ENCODE peak calls at places on chromosomes 1 and 21, in seven cellular contexts. One of them, this sample, is unnamed.

GRCh38 chr1:218582646-218583045 is 237.5 kb downstream of the TGFB2 start:
- DNase-seq in AG08396: no peak
- DNase-seq in stimulated activated CD4-positive, alpha-beta T cell treated with anti-CD3 and anti-CD28 coated beads, TNF-alpha, amount 100 ng/mL, for 4 hours: no peak
- DNase-seq in NCI-H2171 treated with DMSO at 0.1 percent for 48 hours: no peak
- DNase-seq in non-pigmented ciliary epithelial cell: no peak
- DNase-seq in ELR: no peak
- DNase-seq in naive thymus-derived CD4-positive, alpha-beta T cell: no peak
- DNase-seq in this sample: no peak

GRCh38 chr1:44672254-44672955 is 1.9 kb downstream of the TMEM53 start:
- DNase-seq in AG08396: no peak
- DNase-seq in stimulated activated CD4-positive, alpha-beta T cell treated with anti-CD3 and anti-CD28 coated beads, TNF-alpha, amount 100 ng/mL, for 4 hours: no peak
- DNase-seq in NCI-H2171 treated with DMSO at 0.1 percent for 48 hours: no peak
- DNase-seq in non-pigmented ciliary epithelial cell: no peak
- DNase-seq in ELR: peak
- DNase-seq in naive thymus-derived CD4-positive, alpha-beta T cell: no peak
- DNase-seq in this sample: no peak

GRCh38 chr1:148372731-148373130 is 110.4 kb downstream of the PPIAL4G start:
- DNase-seq in AG08396: no peak
- DNase-seq in stimulated activated CD4-positive, alpha-beta T cell treated with anti-CD3 and anti-CD28 coated beads, TNF-alpha, amount 100 ng/mL, for 4 hours: no peak
- DNase-seq in NCI-H2171 treated with DMSO at 0.1 percent for 48 hours: no peak
- DNase-seq in non-pigmented ciliary epithelial cell: no peak
- DNase-seq in ELR: peak
- DNase-seq in naive thymus-derived CD4-positive, alpha-beta T cell: no peak
- DNase-seq in this sample: no peak

GRCh38 chr1:179190861-179191260 is 38.6 kb downstream of the ABL2 start:
- DNase-seq in AG08396: no peak
- DNase-seq in stimulated activated CD4-positive, alpha-beta T cell treated with anti-CD3 and anti-CD28 coated beads, TNF-alpha, amount 100 ng/mL, for 4 hours: no peak
- DNase-seq in NCI-H2171 treated with DMSO at 0.1 percent for 48 hours: no peak
- DNase-seq in non-pigmented ciliary epithelial cell: no peak
- DNase-seq in ELR: no peak
- DNase-seq in naive thymus-derived CD4-positive, alpha-beta T cell: no peak
- DNase-seq in this sample: no peak

GRCh38 chr1:219130536-219130935 is 43.1 kb upstream of the LYPLAL1 start:
- DNase-seq in AG08396: no peak
- DNase-seq in stimulated activated CD4-positive, alpha-beta T cell treated with anti-CD3 and anti-CD28 coated beads, TNF-alpha, amount 100 ng/mL, for 4 hours: no peak
- DNase-seq in NCI-H2171 treated with DMSO at 0.1 percent for 48 hours: no peak
- DNase-seq in non-pigmented ciliary epithelial cell: no peak
- DNase-seq in ELR: no peak
- DNase-seq in naive thymus-derived CD4-positive, alpha-beta T cell: no peak
- DNase-seq in this sample: no peak

GRCh38 chr1:77556045-77556444 is 126.4 kb downstream of the ZZZ3 start:
- DNase-seq in AG08396: no peak
- DNase-seq in stimulated activated CD4-positive, alpha-beta T cell treated with anti-CD3 and anti-CD28 coated beads, TNF-alpha, amount 100 ng/mL, for 4 hours: no peak
- DNase-seq in NCI-H2171 treated with DMSO at 0.1 percent for 48 hours: no peak
- DNase-seq in non-pigmented ciliary epithelial cell: no peak
- DNase-seq in ELR: no peak
- DNase-seq in naive thymus-derived CD4-positive, alpha-beta T cell: no peak
- DNase-seq in this sample: no peak

GRCh38 chr1:109705411-109705810 is 6.6 kb upstream of the GSTM5 start:
- DNase-seq in AG08396: no peak
- DNase-seq in stimulated activated CD4-positive, alpha-beta T cell treated with anti-CD3 and anti-CD28 coated beads, TNF-alpha, amount 100 ng/mL, for 4 hours: no peak
- DNase-seq in NCI-H2171 treated with DMSO at 0.1 percent for 48 hours: no peak
- DNase-seq in non-pigmented ciliary epithelial cell: no peak
- DNase-seq in ELR: no peak
- DNase-seq in naive thymus-derived CD4-positive, alpha-beta T cell: no peak
- DNase-seq in this sample: no peak

GRCh38 chr1:162822391-162823200 is 32.1 kb downstream of the HSD17B7 start:
- DNase-seq in AG08396: peak
- DNase-seq in stimulated activated CD4-positive, alpha-beta T cell treated with anti-CD3 and anti-CD28 coated beads, TNF-alpha, amount 100 ng/mL, for 4 hours: no peak
- DNase-seq in NCI-H2171 treated with DMSO at 0.1 percent for 48 hours: peak
- DNase-seq in non-pigmented ciliary epithelial cell: no peak
- DNase-seq in ELR: peak
- DNase-seq in naive thymus-derived CD4-positive, alpha-beta T cell: no peak
- DNase-seq in this sample: no peak

GRCh38 chr1:113686891-113687624 is 72.2 kb downstream of the PHTF1 start:
- DNase-seq in AG08396: peak
- DNase-seq in stimulated activated CD4-positive, alpha-beta T cell treated with anti-CD3 and anti-CD28 coated beads, TNF-alpha, amount 100 ng/mL, for 4 hours: no peak
- DNase-seq in NCI-H2171 treated with DMSO at 0.1 percent for 48 hours: no peak
- DNase-seq in non-pigmented ciliary epithelial cell: no peak
- DNase-seq in ELR: no peak
- DNase-seq in naive thymus-derived CD4-positive, alpha-beta T cell: no peak
- DNase-seq in this sample: peak

GRCh38 chr1:221098462-221099406 is 219.5 kb downstream of the HLX start:
- DNase-seq in AG08396: no peak
- DNase-seq in stimulated activated CD4-positive, alpha-beta T cell treated with anti-CD3 and anti-CD28 coated beads, TNF-alpha, amount 100 ng/mL, for 4 hours: no peak
- DNase-seq in NCI-H2171 treated with DMSO at 0.1 percent for 48 hours: no peak
- DNase-seq in non-pigmented ciliary epithelial cell: no peak
- DNase-seq in ELR: peak
- DNase-seq in naive thymus-derived CD4-positive, alpha-beta T cell: no peak
- DNase-seq in this sample: no peak

GRCh38 chr1:157495285-157495684 is 57.0 kb downstream of the FCRL5 start:
- DNase-seq in AG08396: no peak
- DNase-seq in stimulated activated CD4-positive, alpha-beta T cell treated with anti-CD3 and anti-CD28 coated beads, TNF-alpha, amount 100 ng/mL, for 4 hours: no peak
- DNase-seq in NCI-H2171 treated with DMSO at 0.1 percent for 48 hours: no peak
- DNase-seq in non-pigmented ciliary epithelial cell: no peak
- DNase-seq in ELR: no peak
- DNase-seq in naive thymus-derived CD4-positive, alpha-beta T cell: no peak
- DNase-seq in this sample: no peak

GRCh38 chr21:33700491-33700890 is 58.2 kb downstream of the ITSN1 start:
- DNase-seq in AG08396: no peak
- DNase-seq in stimulated activated CD4-positive, alpha-beta T cell treated with anti-CD3 and anti-CD28 coated beads, TNF-alpha, amount 100 ng/mL, for 4 hours: no peak
- DNase-seq in NCI-H2171 treated with DMSO at 0.1 percent for 48 hours: no peak
- DNase-seq in non-pigmented ciliary epithelial cell: no peak
- DNase-seq in ELR: no peak
- DNase-seq in naive thymus-derived CD4-positive, alpha-beta T cell: no peak
- DNase-seq in this sample: no peak

GRCh38 chr1:147800852-147801251 is 40.5 kb upstream of the GJA5 start:
- DNase-seq in AG08396: no peak
- DNase-seq in stimulated activated CD4-positive, alpha-beta T cell treated with anti-CD3 and anti-CD28 coated beads, TNF-alpha, amount 100 ng/mL, for 4 hours: no peak
- DNase-seq in NCI-H2171 treated with DMSO at 0.1 percent for 48 hours: no peak
- DNase-seq in non-pigmented ciliary epithelial cell: no peak
- DNase-seq in ELR: peak
- DNase-seq in naive thymus-derived CD4-positive, alpha-beta T cell: no peak
- DNase-seq in this sample: no peak

GRCh38 chr1:70486676-70487470 is 75.8 kb downstream of the CTH start:
- DNase-seq in AG08396: peak
- DNase-seq in stimulated activated CD4-positive, alpha-beta T cell treated with anti-CD3 and anti-CD28 coated beads, TNF-alpha, amount 100 ng/mL, for 4 hours: no peak
- DNase-seq in NCI-H2171 treated with DMSO at 0.1 percent for 48 hours: peak
- DNase-seq in non-pigmented ciliary epithelial cell: peak
- DNase-seq in ELR: peak
- DNase-seq in naive thymus-derived CD4-positive, alpha-beta T cell: no peak
- DNase-seq in this sample: peak

GRCh38 chr21:42411197-42411869 is 7.6 kb downstream of the UBASH3A start:
- DNase-seq in AG08396: no peak
- DNase-seq in stimulated activated CD4-positive, alpha-beta T cell treated with anti-CD3 and anti-CD28 coated beads, TNF-alpha, amount 100 ng/mL, for 4 hours: no peak
- DNase-seq in NCI-H2171 treated with DMSO at 0.1 percent for 48 hours: no peak
- DNase-seq in non-pigmented ciliary epithelial cell: no peak
- DNase-seq in ELR: no peak
- DNase-seq in naive thymus-derived CD4-positive, alpha-beta T cell: no peak
- DNase-seq in this sample: no peak

GRCh38 chr1:214192825-214193643 is 87.9 kb upstream of the SMYD2 start:
- DNase-seq in AG08396: no peak
- DNase-seq in stimulated activated CD4-positive, alpha-beta T cell treated with anti-CD3 and anti-CD28 coated beads, TNF-alpha, amount 100 ng/mL, for 4 hours: no peak
- DNase-seq in NCI-H2171 treated with DMSO at 0.1 percent for 48 hours: peak
- DNase-seq in non-pigmented ciliary epithelial cell: no peak
- DNase-seq in ELR: no peak
- DNase-seq in naive thymus-derived CD4-positive, alpha-beta T cell: no peak
- DNase-seq in this sample: no peak

GRCh38 chr1:16126738-16127515 is 28.9 kb downstream of the EPHA2 start:
- DNase-seq in AG08396: no peak
- DNase-seq in stimulated activated CD4-positive, alpha-beta T cell treated with anti-CD3 and anti-CD28 coated beads, TNF-alpha, amount 100 ng/mL, for 4 hours: no peak
- DNase-seq in NCI-H2171 treated with DMSO at 0.1 percent for 48 hours: no peak
- DNase-seq in non-pigmented ciliary epithelial cell: no peak
- DNase-seq in ELR: no peak
- DNase-seq in naive thymus-derived CD4-positive, alpha-beta T cell: no peak
- DNase-seq in this sample: no peak

GRCh38 chr1:204204944-204205343 is 8.7 kb upstream of the KISS1 start:
- DNase-seq in AG08396: no peak
- DNase-seq in stimulated activated CD4-positive, alpha-beta T cell treated with anti-CD3 and anti-CD28 coated beads, TNF-alpha, amount 100 ng/mL, for 4 hours: no peak
- DNase-seq in NCI-H2171 treated with DMSO at 0.1 percent for 48 hours: no peak
- DNase-seq in non-pigmented ciliary epithelial cell: no peak
- DNase-seq in ELR: no peak
- DNase-seq in naive thymus-derived CD4-positive, alpha-beta T cell: no peak
- DNase-seq in this sample: no peak

GRCh38 chr1:21630571-21631338 is 38.4 kb downstream of the RAP1GAP start:
- DNase-seq in AG08396: no peak
- DNase-seq in stimulated activated CD4-positive, alpha-beta T cell treated with anti-CD3 and anti-CD28 coated beads, TNF-alpha, amount 100 ng/mL, for 4 hours: no peak
- DNase-seq in NCI-H2171 treated with DMSO at 0.1 percent for 48 hours: no peak
- DNase-seq in non-pigmented ciliary epithelial cell: no peak
- DNase-seq in ELR: no peak
- DNase-seq in naive thymus-derived CD4-positive, alpha-beta T cell: no peak
- DNase-seq in this sample: no peak

GRCh38 chr1:39623053-39623452 is 16.4 kb downstream of the HEYL start:
- DNase-seq in AG08396: no peak
- DNase-seq in stimulated activated CD4-positive, alpha-beta T cell treated with anti-CD3 and anti-CD28 coated beads, TNF-alpha, amount 100 ng/mL, for 4 hours: no peak
- DNase-seq in NCI-H2171 treated with DMSO at 0.1 percent for 48 hours: no peak
- DNase-seq in non-pigmented ciliary epithelial cell: no peak
- DNase-seq in ELR: no peak
- DNase-seq in naive thymus-derived CD4-positive, alpha-beta T cell: no peak
- DNase-seq in this sample: no peak

GRCh38 chr1:5391725-5392124 is 600.5 kb downstream of the NPHP4 start:
- DNase-seq in AG08396: no peak
- DNase-seq in stimulated activated CD4-positive, alpha-beta T cell treated with anti-CD3 and anti-CD28 coated beads, TNF-alpha, amount 100 ng/mL, for 4 hours: no peak
- DNase-seq in NCI-H2171 treated with DMSO at 0.1 percent for 48 hours: no peak
- DNase-seq in non-pigmented ciliary epithelial cell: no peak
- DNase-seq in ELR: no peak
- DNase-seq in naive thymus-derived CD4-positive, alpha-beta T cell: no peak
- DNase-seq in this sample: no peak

GRCh38 chr1:42524330-42524729 is 61.2 kb downstream of the CCDC30 start:
- DNase-seq in AG08396: no peak
- DNase-seq in stimulated activated CD4-positive, alpha-beta T cell treated with anti-CD3 and anti-CD28 coated beads, TNF-alpha, amount 100 ng/mL, for 4 hours: no peak
- DNase-seq in NCI-H2171 treated with DMSO at 0.1 percent for 48 hours: no peak
- DNase-seq in non-pigmented ciliary epithelial cell: no peak
- DNase-seq in ELR: no peak
- DNase-seq in naive thymus-derived CD4-positive, alpha-beta T cell: no peak
- DNase-seq in this sample: no peak

GRCh38 chr21:46023126-46023985 is 41.8 kb downstream of the COL6A1 start:
- DNase-seq in AG08396: no peak
- DNase-seq in stimulated activated CD4-positive, alpha-beta T cell treated with anti-CD3 and anti-CD28 coated beads, TNF-alpha, amount 100 ng/mL, for 4 hours: no peak
- DNase-seq in NCI-H2171 treated with DMSO at 0.1 percent for 48 hours: no peak
- DNase-seq in non-pigmented ciliary epithelial cell: no peak
- DNase-seq in ELR: no peak
- DNase-seq in naive thymus-derived CD4-positive, alpha-beta T cell: no peak
- DNase-seq in this sample: no peak

GRCh38 chr1:117959364-117959763 is 29.8 kb downstream of the WDR3 start:
- DNase-seq in AG08396: no peak
- DNase-seq in stimulated activated CD4-positive, alpha-beta T cell treated with anti-CD3 and anti-CD28 coated beads, TNF-alpha, amount 100 ng/mL, for 4 hours: no peak
- DNase-seq in NCI-H2171 treated with DMSO at 0.1 percent for 48 hours: no peak
- DNase-seq in non-pigmented ciliary epithelial cell: peak
- DNase-seq in ELR: peak
- DNase-seq in naive thymus-derived CD4-positive, alpha-beta T cell: no peak
- DNase-seq in this sample: no peak

GRCh38 chr1:181601186-181601950 is 118.1 kb downstream of the CACNA1E start:
- DNase-seq in AG08396: no peak
- DNase-seq in stimulated activated CD4-positive, alpha-beta T cell treated with anti-CD3 and anti-CD28 coated beads, TNF-alpha, amount 100 ng/mL, for 4 hours: no peak
- DNase-seq in NCI-H2171 treated with DMSO at 0.1 percent for 48 hours: peak
- DNase-seq in non-pigmented ciliary epithelial cell: no peak
- DNase-seq in ELR: no peak
- DNase-seq in naive thymus-derived CD4-positive, alpha-beta T cell: no peak
- DNase-seq in this sample: no peak

GRCh38 chr1:153466908-153467307 is 6.5 kb upstream of the S100A7 start:
- DNase-seq in AG08396: no peak
- DNase-seq in stimulated activated CD4-positive, alpha-beta T cell treated with anti-CD3 and anti-CD28 coated beads, TNF-alpha, amount 100 ng/mL, for 4 hours: no peak
- DNase-seq in NCI-H2171 treated with DMSO at 0.1 percent for 48 hours: no peak
- DNase-seq in non-pigmented ciliary epithelial cell: no peak
- DNase-seq in ELR: no peak
- DNase-seq in naive thymus-derived CD4-positive, alpha-beta T cell: no peak
- DNase-seq in this sample: no peak

GRCh38 chr1:3067671-3068399 is 1.2 kb upstream of the PRDM16 start:
- DNase-seq in AG08396: no peak
- DNase-seq in stimulated activated CD4-positive, alpha-beta T cell treated with anti-CD3 and anti-CD28 coated beads, TNF-alpha, amount 100 ng/mL, for 4 hours: no peak
- DNase-seq in NCI-H2171 treated with DMSO at 0.1 percent for 48 hours: no peak
- DNase-seq in non-pigmented ciliary epithelial cell: no peak
- DNase-seq in ELR: no peak
- DNase-seq in naive thymus-derived CD4-positive, alpha-beta T cell: no peak
- DNase-seq in this sample: no peak

GRCh38 chr1:89552481-89553194 is 28.0 kb downstream of the LRRC8B start:
- DNase-seq in AG08396: no peak
- DNase-seq in stimulated activated CD4-positive, alpha-beta T cell treated with anti-CD3 and anti-CD28 coated beads, TNF-alpha, amount 100 ng/mL, for 4 hours: no peak
- DNase-seq in NCI-H2171 treated with DMSO at 0.1 percent for 48 hours: no peak
- DNase-seq in non-pigmented ciliary epithelial cell: no peak
- DNase-seq in ELR: no peak
- DNase-seq in naive thymus-derived CD4-positive, alpha-beta T cell: no peak
- DNase-seq in this sample: no peak

GRCh38 chr1:84573481-84573966 is 716 bp downstream of the CTBS start:
- DNase-seq in AG08396: no peak
- DNase-seq in stimulated activated CD4-positive, alpha-beta T cell treated with anti-CD3 and anti-CD28 coated beads, TNF-alpha, amount 100 ng/mL, for 4 hours: no peak
- DNase-seq in NCI-H2171 treated with DMSO at 0.1 percent for 48 hours: no peak
- DNase-seq in non-pigmented ciliary epithelial cell: no peak
- DNase-seq in ELR: peak
- DNase-seq in naive thymus-derived CD4-positive, alpha-beta T cell: no peak
- DNase-seq in this sample: no peak

GRCh38 chr1:20654104-20654690 is 7.0 kb downstream of the DDOST start:
- DNase-seq in AG08396: no peak
- DNase-seq in stimulated activated CD4-positive, alpha-beta T cell treated with anti-CD3 and anti-CD28 coated beads, TNF-alpha, amount 100 ng/mL, for 4 hours: no peak
- DNase-seq in NCI-H2171 treated with DMSO at 0.1 percent for 48 hours: no peak
- DNase-seq in non-pigmented ciliary epithelial cell: no peak
- DNase-seq in ELR: no peak
- DNase-seq in naive thymus-derived CD4-positive, alpha-beta T cell: no peak
- DNase-seq in this sample: no peak

GRCh38 chr1:178942285-178943218 is 71.7 kb upstream of the ANGPTL1 start:
- DNase-seq in AG08396: no peak
- DNase-seq in stimulated activated CD4-positive, alpha-beta T cell treated with anti-CD3 and anti-CD28 coated beads, TNF-alpha, amount 100 ng/mL, for 4 hours: no peak
- DNase-seq in NCI-H2171 treated with DMSO at 0.1 percent for 48 hours: no peak
- DNase-seq in non-pigmented ciliary epithelial cell: no peak
- DNase-seq in ELR: peak
- DNase-seq in naive thymus-derived CD4-positive, alpha-beta T cell: no peak
- DNase-seq in this sample: no peak

GRCh38 chr1:210908257-210908656 is 225.7 kb downstream of the KCNH1 start:
- DNase-seq in AG08396: no peak
- DNase-seq in stimulated activated CD4-positive, alpha-beta T cell treated with anti-CD3 and anti-CD28 coated beads, TNF-alpha, amount 100 ng/mL, for 4 hours: no peak
- DNase-seq in NCI-H2171 treated with DMSO at 0.1 percent for 48 hours: peak
- DNase-seq in non-pigmented ciliary epithelial cell: no peak
- DNase-seq in ELR: no peak
- DNase-seq in naive thymus-derived CD4-positive, alpha-beta T cell: no peak
- DNase-seq in this sample: no peak

GRCh38 chr1:246907472-246907871 is 24.3 kb downstream of the AHCTF1 start:
- DNase-seq in AG08396: no peak
- DNase-seq in stimulated activated CD4-positive, alpha-beta T cell treated with anti-CD3 and anti-CD28 coated beads, TNF-alpha, amount 100 ng/mL, for 4 hours: no peak
- DNase-seq in NCI-H2171 treated with DMSO at 0.1 percent for 48 hours: peak
- DNase-seq in non-pigmented ciliary epithelial cell: no peak
- DNase-seq in ELR: peak
- DNase-seq in naive thymus-derived CD4-positive, alpha-beta T cell: no peak
- DNase-seq in this sample: peak

GRCh38 chr1:180615493-180616290 is 16.1 kb upstream of the XPR1 start:
- DNase-seq in AG08396: peak
- DNase-seq in stimulated activated CD4-positive, alpha-beta T cell treated with anti-CD3 and anti-CD28 coated beads, TNF-alpha, amount 100 ng/mL, for 4 hours: no peak
- DNase-seq in NCI-H2171 treated with DMSO at 0.1 percent for 48 hours: no peak
- DNase-seq in non-pigmented ciliary epithelial cell: no peak
- DNase-seq in ELR: peak
- DNase-seq in naive thymus-derived CD4-positive, alpha-beta T cell: no peak
- DNase-seq in this sample: peak